ENCODE peak calls at places on chromosomes 5 and 9, in ten cellular contexts. I is kidney, U is MM.1S, F is fibroblast of pulmonary artery, T is neural progenitor cell, P is heart left ventricle, G is NB4, M is mucosa of descending colon, E is brain microvascular endothelial cell, Q is cardiac fibroblast. D is an unnamed sample.

GRCh38 chr5:74257645-74258328 is 382.7 kb downstream of the ENC1 start:
- DNase-seq in I (peak; percentile 88), U (peak; percentile 49), F (peak; percentile 94), T (no peak), P (peak; percentile 77), G (peak; percentile 93), M (peak; percentile 83), E (no peak), Q (peak; percentile 61), D (peak; percentile 53)

GRCh38 chr9:76657265-76657664 is 107.0 kb upstream of the PCA3 start:
- DNase-seq in I (no peak), U (no peak), F (no peak), T (no peak), P (no peak), G (no peak), M (no peak), E (no peak), Q (peak; percentile 22), D (no peak)

GRCh38 chr9:2725126-2725525 is 7.8 kb downstream of the KCNV2 start:
- DNase-seq in I (no peak), U (no peak), F (no peak), T (no peak), P (no peak), G (no peak), M (no peak), E (no peak), Q (no peak), D (no peak)

GRCh38 chr9:87138128-87139040 is 191.1 kb upstream of the GAS1 start:
- DNase-seq in I (no peak), U (no peak), F (peak; percentile 27), T (no peak), P (no peak), G (no peak), M (no peak), E (no peak), Q (no peak), D (no peak)

GRCh38 chr9:95587071-95587964 is 70.5 kb upstream of the PTCH1 start:
- DNase-seq in I (peak; percentile 25), U (no peak), F (no peak), T (no peak), P (no peak), G (no peak), M (no peak), E (no peak), Q (no peak), D (no peak)

GRCh38 chr9:119811030-119811429 is 441.8 kb upstream of the BRINP1 start:
- DNase-seq in I (no peak), U (no peak), F (no peak), T (no peak), P (no peak), G (no peak), M (no peak), E (no peak), Q (peak; percentile 2), D (peak; percentile 7)

GRCh38 chr5:72955768-72956323 is at the start of gene FCHO2:
- DNase-seq in I (peak; percentile 99), U (peak; percentile 95), F (peak; percentile 97), T (peak; percentile 99), P (peak; percentile 100), G (peak; percentile 94), M (peak; percentile 99), E (peak; percentile 95), Q (peak; percentile 98), D (peak; percentile 96)

GRCh38 chr5:100161868-100162267 is 373.3 kb upstream of the FAM174A start:
- DNase-seq in I (no peak), U (no peak), F (no peak), T (no peak), P (no peak), G (no peak), M (no peak), E (no peak), Q (no peak), D (no peak)

GRCh38 chr5:159359408-159359807 is 29.1 kb upstream of the IL12B start:
- DNase-seq in I (no peak), U (no peak), F (no peak), T (no peak), P (no peak), G (peak; percentile 89), M (no peak), E (no peak), Q (no peak), D (no peak)

GRCh38 chr9:21047315-21047714 is 15.9 kb upstream of the HACD4 start:
- DNase-seq in I (no peak), U (no peak), F (no peak), T (no peak), P (no peak), G (peak; percentile 59), M (no peak), E (no peak), Q (no peak), D (no peak)

GRCh38 chr5:171409164-171410136 is 10.0 kb upstream of the FGF18 start:
- DNase-seq in I (no peak), U (no peak), F (no peak), T (no peak), P (no peak), G (no peak), M (no peak), E (no peak), Q (no peak), D (no peak)

GRCh38 chr5:115543365-115543700 is 1.2 kb downstream of the FEM1C start:
- DNase-seq in I (no peak), U (peak; percentile 18), F (no peak), T (peak; percentile 10), P (no peak), G (no peak), M (no peak), E (no peak), Q (peak; percentile 28), D (peak; percentile 8)

GRCh38 chr5:116371431-116371830 is 203.2 kb downstream of the SEMA6A start:
- DNase-seq in I (no peak), U (no peak), F (no peak), T (no peak), P (no peak), G (no peak), M (no peak), E (no peak), Q (no peak), D (no peak)

DNA sequence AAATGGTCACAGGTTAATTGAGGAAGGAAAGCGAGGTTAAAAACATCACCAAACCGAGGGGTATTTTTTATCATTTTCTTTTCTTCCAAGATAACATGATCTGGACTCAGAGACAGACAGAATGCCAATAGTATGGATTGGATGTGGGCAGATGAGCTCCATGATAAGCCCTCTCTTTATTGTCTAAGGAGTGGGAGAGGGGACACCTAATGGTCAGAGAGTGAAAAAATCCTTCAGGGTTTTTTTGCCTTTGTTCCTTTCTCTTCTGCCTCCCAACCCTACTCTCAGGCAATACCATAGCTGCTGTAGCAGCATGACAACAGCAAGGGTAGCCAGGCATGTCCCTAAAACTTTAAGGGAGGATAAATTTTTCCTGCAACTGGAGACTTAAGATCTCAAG is 94.7 kb downstream of the DIRAS2 start:
- DNase-seq in I (no peak), U (no peak), F (no peak), T (peak; percentile 4), P (no peak), G (peak; percentile 6), M (no peak), E (no peak), Q (no peak), D (no peak)
- TF ChIP-seq CTCF in I (no peak), U (peak; percentile 29), F (no peak), T (no peak), P (no peak), G (peak; percentile 28), M (no peak), E (no peak), Q (no peak), D (no peak)

GRCh38 chr5:98865690-98866089 is 63.1 kb downstream of the CHD1 start:
- DNase-seq in I (no peak), U (no peak), F (no peak), T (no peak), P (no peak), G (no peak), M (no peak), E (no peak), Q (no peak), D (no peak)
- H3K4me3 ChIP-seq in I (no peak overlapping the region), U (no peak overlapping the region), F (no peak overlapping the region), T (no peak overlapping the region), P (no peak overlapping the region), G (no peak overlapping the region), M (no peak overlapping the region), E (no peak overlapping the region), Q (no peak overlapping the region), D (no peak overlapping the region)

GRCh38 chr5:82694886-82695285 is 382.3 kb downstream of the TMEM167A start:
- DNase-seq in I (no peak), U (no peak), F (no peak), T (no peak), P (no peak), G (no peak), M (no peak), E (no peak), Q (no peak), D (no peak)
- TF ChIP-seq CTCF in I (no peak), U (no peak), F (no peak), T (no peak), P (no peak), G (no peak), M (no peak), E (no peak), Q (no peak), D (no peak)

GRCh38 chr5:146380714-146381113 is 42.1 kb downstream of the POU4F3 start:
- DNase-seq in I (no peak), U (no peak), F (no peak), T (no peak), P (no peak), G (no peak), M (no peak), E (no peak), Q (no peak), D (no peak)

DNA sequence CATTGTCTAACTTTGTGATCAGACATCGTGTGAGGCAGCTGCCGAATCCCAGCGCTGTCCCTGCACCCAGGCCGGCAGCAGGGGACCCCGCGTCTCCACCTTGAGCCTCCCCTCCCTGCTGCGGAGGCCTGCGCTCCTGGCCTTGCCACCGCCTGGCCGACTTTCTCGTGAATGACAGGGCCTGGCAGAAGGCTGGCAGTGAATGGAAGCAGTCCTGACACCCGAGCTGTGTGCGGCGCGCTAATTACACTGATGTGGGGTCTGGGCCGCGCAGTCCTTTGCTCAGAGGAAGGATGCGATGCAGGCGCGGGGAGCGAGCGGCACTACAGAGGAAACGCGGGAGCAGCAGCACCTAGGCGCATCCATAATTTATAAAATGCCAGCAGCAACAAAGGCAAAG is 40.3 kb downstream of the POU4F3 start:
- DNase-seq in I (no peak), U (no peak), F (no peak), T (no peak), P (no peak), G (no peak), M (no peak), E (no peak), Q (no peak), D (no peak)
- H3K4me3 ChIP-seq in I (no peak overlapping the region), U (no peak overlapping the region), F (no peak overlapping the region), T (no peak overlapping the region), P (no peak overlapping the region), G (no peak overlapping the region), M (no peak overlapping the region), E (no peak overlapping the region), Q (no peak overlapping the region), D (no peak overlapping the region)

D was measured in GM12865.